ENCODE peak calls at places on chromosomes 3 and 15, in eight cellular contexts. Q is GM12892; A is endothelial cell of umbilical vein; S is NCI-H460; T is activated T-cell treated with anti-CD3 and anti-CD28 coated beads, Interleukin-2, amount 50 U/mL, for 1 hour; L is RCC 7860; H is NCI-H510A treated with DMSO at 0.1 percent for 48 hours; W is AML-193. V is an unnamed sample.

GRCh38 chr3:81245505-81245904 is 515.9 kb downstream of the GBE1 start:
- DNase-seq in Q (no peak), A (no peak), S (no peak), T (no peak), L (no peak), H (no peak), W (no peak), V (no peak)

GRCh38 chr15:63107895-63108546 is 13.6 kb upstream of the LACTB start:
- DNase-seq in Q (no peak), A (peak; percentile 35), S (no peak), T (no peak), L (peak; percentile 100), H (no peak), W (no peak), V (no peak)

GRCh38 chr3:9815986-9816385 is 5.9 kb downstream of the TTLL3 start:
- DNase-seq in Q (no peak), A (no peak), S (no peak), T (no peak), L (no peak), H (no peak), W (no peak), V (no peak)

GRCh38 chr3:4828279-4829030 is 150.8 kb upstream of the BHLHE40 start:
- DNase-seq in Q (no peak), A (no peak), S (peak; percentile 83), T (no peak), L (no peak), H (no peak), W (peak; percentile 60), V (no peak)

GRCh38 chr3:78880588-78881461 is 887.0 kb downstream of the ROBO1 start:
- DNase-seq in Q (no peak), A (no peak), S (no peak), T (no peak), L (no peak), H (no peak), W (no peak), V (no peak)

GRCh38 chr3:23746473-23746872 is 59.3 kb upstream of the UBE2E1 start:
- DNase-seq in Q (no peak), A (no peak), S (no peak), T (no peak), L (no peak), H (no peak), W (no peak), V (no peak)

GRCh38 chr3:146550743-146551510 is 6.5 kb upstream of the PLSCR1 start:
- DNase-seq in Q (no peak), A (peak; percentile 26), S (no peak), T (no peak), L (peak; percentile 56), H (no peak), W (no peak), V (no peak)

GRCh38 chr3:132286035-132286434 is 31.2 kb upstream of the ACP3 start:
- DNase-seq in Q (no peak), A (no peak), S (no peak), T (no peak), L (no peak), H (no peak), W (no peak), V (no peak)

GRCh38 chr3:14295777-14296176 is 106.6 kb upstream of the SLC6A6 start:
- DNase-seq in Q (no peak), A (no peak), S (no peak), T (no peak), L (peak; percentile 40), H (no peak), W (no peak), V (no peak)

GRCh38 chr3:160633361-160634083 is 43.4 kb upstream of the ARL14 start:
- DNase-seq in Q (no peak), A (no peak), S (no peak), T (no peak), L (no peak), H (no peak), W (no peak), V (no peak)

GRCh38 chr3:64975138-64975537 is 287.3 kb upstream of the ADAMTS9 start:
- DNase-seq in Q (no peak), A (no peak), S (no peak), T (no peak), L (no peak), H (no peak), W (no peak), V (no peak)

V was measured in glomerular endothelial cell.